ENCODE peak calls at places on chromosomes 5 and 9, in nine cellular contexts. K, C, M, P, H, R, A, U and Q are unnamed samples.

GRCh38 chr5:143683459-143683858 is 128.5 kb upstream of the HMHB1 start:
- DNase-seq in K (no peak), C (no peak), M (no peak), P (no peak), H (no peak), R (no peak), A (no peak), U (no peak), Q (no peak)

GRCh38 chr9:12813960-12814876 is 39.4 kb downstream of the LURAP1L start:
- DNase-seq in K (peak; percentile 67), C (no peak), M (peak; percentile 92), P (peak; percentile 83), H (peak; percentile 30), R (no peak), A (no peak), U (peak; percentile 87), Q (no peak)

GRCh38 chr9:107681988-107682387 is 192.4 kb upstream of the KLF4 start:
- DNase-seq in K (no peak), C (no peak), M (no peak), P (no peak), H (no peak), R (no peak), A (no peak), U (no peak), Q (no peak)

GRCh38 chr9:2093920-2094597 is 78.9 kb downstream of the SMARCA2 start:
- DNase-seq in K (no peak), C (no peak), M (no peak), P (no peak), H (no peak), R (no peak), A (no peak), U (no peak), Q (no peak)

GRCh38 chr9:35771524-35771923 is 17.4 kb upstream of the MSMP start:
- DNase-seq in K (peak; percentile 74), C (no peak), M (peak; percentile 52), P (no peak), H (no peak), R (no peak), A (no peak), U (no peak), Q (no peak)

GRCh38 chr5:40384782-40385390 is 294.8 kb upstream of the PTGER4 start:
- DNase-seq in K (no peak), C (no peak), M (no peak), P (no peak), H (no peak), R (no peak), A (no peak), U (no peak), Q (no peak)

GRCh38 chr5:143713331-143714032 is 98.5 kb upstream of the HMHB1 start:
- DNase-seq in K (no peak), C (no peak), M (no peak), P (no peak), H (no peak), R (no peak), A (no peak), U (no peak), Q (no peak)

GRCh38 chr9:132411091-132411508 is 1.1 kb downstream of the CFAP77 start:
- DNase-seq in K (peak; percentile 61), C (peak; percentile 76), M (peak; percentile 82), P (no peak), H (peak; percentile 40), R (peak; percentile 49), A (peak; percentile 82), U (no peak), Q (no peak)

GRCh38 chr9:128690684-128691034 is 1.6 kb downstream of the SET start:
- DNase-seq in K (no peak), C (no peak), M (no peak), P (no peak), H (no peak), R (no peak), A (no peak), U (no peak), Q (no peak)

GRCh38 chr9:33142531-33142930 is 24.6 kb downstream of the B4GALT1 start:
- DNase-seq in K (no peak), C (no peak), M (no peak), P (peak; percentile 28), H (no peak), R (no peak), A (no peak), U (no peak), Q (peak; percentile 70)

GRCh38 chr5:1545798-1546355 is 22.1 kb upstream of the LPCAT1 start:
- DNase-seq in K (no peak), C (no peak), M (peak; percentile 34), P (peak; percentile 32), H (no peak), R (no peak), A (peak; percentile 12), U (no peak), Q (no peak)

GRCh38 chr9:104233366-104233765 is 139.3 kb downstream of the SMC2 start:
- DNase-seq in K (no peak), C (no peak), M (no peak), P (no peak), H (no peak), R (no peak), A (no peak), U (no peak), Q (no peak)

GRCh38 chr5:79561525-79561893 is 47.6 kb upstream of the HOMER1 start:
- DNase-seq in K (no peak), C (peak; percentile 35), M (no peak), P (no peak), H (no peak), R (no peak), A (no peak), U (no peak), Q (no peak)

GRCh38 chr5:81606150-81606549 is 144.7 kb downstream of the SSBP2 start:
- DNase-seq in K (no peak), C (no peak), M (no peak), P (no peak), H (no peak), R (no peak), A (no peak), U (no peak), Q (no peak)

GRCh38 chr5:112142769-112143270 is 276.3 kb downstream of the EPB41L4A start:
- DNase-seq in K (no peak), C (no peak), M (peak; percentile 20), P (no peak), H (peak; percentile 35), R (no peak), A (no peak), U (no peak), Q (peak; percentile 77)

GRCh38 chr9:85013703-85014102 is 344.2 kb downstream of the NTRK2 start:
- DNase-seq in K (no peak), C (no peak), M (peak; percentile 6), P (no peak), H (no peak), R (no peak), A (no peak), U (no peak), Q (no peak)